ENCODE peak calls at places on chromosomes 1 and 21, in eight cellular contexts. N, Z, B, E, U, C, P and G are unnamed samples.

GRCh38 chr1:23462766-23463165 is 21.2 kb downstream of the ASAP3 start:
- DNase-seq in N (no peak), Z (no peak), B (no peak), E (no peak), U (no peak), C (no peak), P (no peak), G (no peak)

GRCh38 chr1:215793210-215793609 is 226.1 kb downstream of the KCTD3 start:
- DNase-seq in N (peak; percentile 14), Z (no peak), B (no peak), E (peak; percentile 44), U (peak; percentile 31), C (peak; percentile 18), P (no peak), G (peak; percentile 6)

GRCh38 chr1:60924964-60925798 is 157.2 kb upstream of the NFIA start:
- DNase-seq in N (no peak), Z (no peak), B (no peak), E (no peak), U (no peak), C (peak; percentile 15), P (no peak), G (no peak)

GRCh38 chr1:157992031-157992568 is 1.3 kb upstream of the KIRREL1 start:
- DNase-seq in N (peak; percentile 70), Z (peak; percentile 6), B (peak; percentile 55), E (peak; percentile 80), U (peak; percentile 65), C (peak; percentile 74), P (peak; percentile 63), G (peak; percentile 50)

GRCh38 chr1:82979593-82980230 is 1019.2 kb downstream of the TTLL7 start:
- DNase-seq in N (no peak), Z (no peak), B (no peak), E (no peak), U (no peak), C (no peak), P (no peak), G (no peak)

GRCh38 chr1:7300893-7301292 is 470.2 kb upstream of the VAMP3 start:
- DNase-seq in N (peak; percentile 73), Z (no peak), B (no peak), E (peak; percentile 94), U (peak; percentile 47), C (no peak), P (no peak), G (peak; percentile 87)

GRCh38 chr1:117284408-117285215 is 73.9 kb upstream of the VTCN1 start:
- DNase-seq in N (peak; percentile 79), Z (no peak), B (no peak), E (peak; percentile 81), U (peak; percentile 71), C (peak; percentile 88), P (no peak), G (peak; percentile 61)

GRCh38 chr1:28813931-28814465 is 2.0 kb downstream of the OPRD1 start:
- DNase-seq in N (no peak), Z (no peak), B (no peak), E (no peak), U (no peak), C (no peak), P (no peak), G (no peak)

GRCh38 chr1:28830814-28831213 is 18.8 kb downstream of the OPRD1 start:
- DNase-seq in N (no peak), Z (no peak), B (no peak), E (no peak), U (no peak), C (no peak), P (no peak), G (no peak)

GRCh38 chr21:42796327-42797062 is 82.8 kb downstream of the WDR4 start:
- DNase-seq in N (no peak), Z (no peak), B (no peak), E (no peak), U (no peak), C (peak; percentile 32), P (no peak), G (no peak)

GRCh38 chr21:34733866-34734265 is 65.1 kb downstream of the CLIC6 start:
- DNase-seq in N (no peak), Z (no peak), B (no peak), E (no peak), U (no peak), C (no peak), P (no peak), G (no peak)

GRCh38 chr1:192763243-192763642 is 45.6 kb upstream of the RGS2 start:
- DNase-seq in N (peak; percentile 55), Z (no peak), B (no peak), E (peak; percentile 41), U (peak; percentile 2), C (no peak), P (no peak), G (no peak)

GRCh38 chr1:7871136-7871535 is 18.3 kb upstream of the UTS2 start:
- DNase-seq in N (no peak), Z (no peak), B (no peak), E (no peak), U (no peak), C (no peak), P (no peak), G (no peak)

GRCh38 chr1:186212574-186213224 is 162.4 kb downstream of the TPR start:
- DNase-seq in N (peak; percentile 91), Z (no peak), B (peak; percentile 21), E (peak; percentile 99), U (peak; percentile 87), C (peak; percentile 96), P (peak; percentile 21), G (peak; percentile 94)

GRCh38 chr1:54095543-54096286 is 42.3 kb downstream of the TCEANC2 start:
- DNase-seq in N (no peak), Z (no peak), B (no peak), E (no peak), U (no peak), C (peak; percentile 65), P (no peak), G (no peak)

GRCh38 chr1:212452323-212453155 is 19.8 kb downstream of the NENF start:
- DNase-seq in N (no peak), Z (no peak), B (no peak), E (peak; percentile 72), U (peak; percentile 67), C (no peak), P (no peak), G (peak; percentile 62)

GRCh38 chr1:211788626-211789025 is 41.9 kb downstream of the LPGAT1 start:
- DNase-seq in N (no peak), Z (no peak), B (no peak), E (peak; percentile 72), U (peak; percentile 58), C (no peak), P (no peak), G (no peak)

GRCh38 chr1:67429011-67429527 is 1.1 kb downstream of the SERBP1 start:
- DNase-seq in N (no peak), Z (no peak), B (peak; percentile 31), E (peak; percentile 22), U (no peak), C (no peak), P (no peak), G (no peak)